ENCODE peak calls at places on chromosome 16, in five cellular contexts. R is heart left ventricle, B is right atrium auricular region, J is ascending aorta, C is GM12865. O is an unnamed sample.

GRCh38 chr16:66091462-66091861 is 275.0 kb upstream of the CDH5 start:
- DNase-seq in J (no peak), R (no peak), B (no peak), C (no peak), O (no peak)

GRCh38 chr16:411576-412265 is 10.0 kb downstream of the DECR2 start:
- DNase-seq in B (no peak), C (no peak), R (no peak), J (no peak), O (no peak)

GRCh38 chr16:28182183-28182582 is 29.6 kb downstream of the XPO6 start:
- DNase-seq in J (no peak), B (no peak), R (no peak), C (peak; percentile 33), O (no peak)

GRCh38 chr16:12724216-12724615 is 79.5 kb downstream of the CPPED1 start:
- DNase-seq in B (no peak), J (no peak), C (no peak), R (no peak), O (no peak)

GRCh38 chr16:720507-720989 is 398 bp upstream of the ANTKMT start:
- DNase-seq in J (no peak), B (no peak), C (peak; percentile 85), R (no peak), O (no peak)

GRCh38 chr16:66240565-66240964 is 125.9 kb upstream of the CDH5 start:
- DNase-seq in B (no peak), J (no peak), R (no peak), C (no peak), O (no peak)

GRCh38 chr16:89115216-89115949 is 21.7 kb downstream of the ACSF3 start:
- DNase-seq in J (peak; percentile 85), B (peak; percentile 83), R (peak; percentile 89), C (peak; percentile 91), O (no peak)

GRCh38 chr16:22937169-22937568 is 123.2 kb downstream of the HS3ST2 start:
- DNase-seq in R (no peak), B (no peak), J (no peak), C (no peak), O (no peak)

GRCh38 chr16:49780436-49780835 is 75.5 kb downstream of the ZNF423 start:
- DNase-seq in J (no peak), R (no peak), B (no peak), C (no peak), O (no peak)

GRCh38 chr16:23391381-23392222 is 61.4 kb downstream of the COG7 start:
- DNase-seq in R (no peak), J (no peak), C (no peak), B (no peak), O (no peak)

GRCh38 chr16:14489460-14489859 is 140.6 kb downstream of the PARN start:
- DNase-seq in C (peak; percentile 45), J (no peak), B (no peak), R (no peak), O (no peak)

GRCh38 chr16:85169333-85170065 is 57.2 kb upstream of the CIBAR2 start:
- DNase-seq in J (no peak), C (no peak), R (peak; percentile 61), B (no peak), O (no peak)

GRCh38 chr16:74892574-74893461 is 92.1 kb downstream of the WDR59 start:
- DNase-seq in R (no peak), B (no peak), C (no peak), J (no peak), O (no peak)

GRCh38 chr16:1506494-1507213 is 13.5 kb downstream of the TELO2 start:
- DNase-seq in R (peak; percentile 51), C (no peak), B (no peak), J (no peak), O (no peak)

GRCh38 chr16:56995136-56995805 is 5.9 kb downstream of the NLRC5 start:
- DNase-seq in C (no peak), R (peak; percentile 4), J (no peak), B (no peak), O (no peak)

GRCh38 chr16:22369221-22369811 is 5.1 kb downstream of the CDR2 start:
- DNase-seq in J (no peak), B (no peak), R (no peak), C (peak; percentile 37), O (no peak)

GRCh38 chr16:3188925-3189825 is 1.2 kb downstream of the OR1F1 start:
- DNase-seq in J (no peak), B (no peak), R (no peak), C (peak; percentile 87), O (no peak)

GRCh38 chr16:68644303-68644702 is 807 bp upstream of the CDH3 start:
- DNase-seq in C (no peak), B (no peak), R (no peak), J (no peak), O (no peak)
- H3K4me3 ChIP-seq in C (no peak overlapping the region), B (no peak overlapping the region), R (no peak overlapping the region), J (peak overlapping the region; percentile 16), O (no peak overlapping the region)

GRCh38 chr16:78480588-78480987 is 381.1 kb downstream of the WWOX start:
- DNase-seq in B (no peak), C (no peak), J (no peak), R (no peak), O (no peak)

GRCh38 chr16:78485899-78486221 is 386.4 kb downstream of the WWOX start:
- DNase-seq in J (no peak), B (no peak), C (no peak), R (no peak), O (no peak)

GRCh38 chr16:78484509-78485058 is 385.1 kb downstream of the WWOX start:
- DNase-seq in J (no peak), B (no peak), R (no peak), C (no peak), O (no peak)

GRCh38 chr16:78485188-78485898 is 385.9 kb downstream of the WWOX start:
- DNase-seq in J (no peak), R (no peak), B (no peak), C (no peak), O (no peak)

DNA sequence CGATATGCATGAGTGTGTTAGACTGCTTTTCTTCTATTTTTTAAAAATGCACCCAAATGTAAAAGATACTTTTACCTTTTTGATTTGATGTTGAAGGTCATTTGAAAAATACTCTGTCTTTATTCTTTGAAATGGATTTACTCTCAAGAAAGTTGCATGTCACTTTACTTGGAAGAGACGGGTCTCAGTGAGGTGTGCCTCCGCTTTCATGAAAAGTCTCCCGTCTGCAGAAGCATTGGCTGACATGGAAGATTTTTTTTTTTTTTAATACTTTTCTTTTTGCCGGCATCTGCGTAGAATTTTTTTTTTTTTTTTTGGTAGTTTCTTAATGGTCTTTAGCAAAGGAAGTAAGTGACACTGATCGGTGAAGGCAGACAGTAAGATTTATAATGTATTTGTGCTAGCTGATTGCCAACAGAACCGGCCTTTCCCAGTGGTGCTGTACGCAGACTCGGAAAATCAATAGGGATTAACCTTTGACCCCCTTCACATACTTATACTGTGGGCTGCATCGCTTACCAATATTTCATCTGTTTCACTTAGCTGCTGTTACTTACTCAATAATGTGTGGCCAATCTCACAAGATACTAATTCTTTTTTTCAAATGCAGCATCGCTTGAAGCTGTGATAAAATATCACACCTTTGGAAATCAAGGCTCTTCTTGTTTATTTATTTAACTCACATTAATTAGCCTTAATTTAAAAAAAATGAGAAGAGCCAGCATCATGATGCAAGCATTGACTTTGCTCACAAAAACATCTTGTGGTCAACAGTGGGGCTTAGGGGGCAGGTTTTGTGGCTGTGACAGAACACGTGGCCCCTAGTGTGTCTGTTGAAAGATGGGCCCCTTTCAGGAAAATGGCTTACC is 383.9 kb downstream of the WWOX start:
- DNase-seq in R (no peak), C (no peak), B (no peak), J (no peak), O (no peak)
- TF ChIP-seq CTCF in R (no peak), C (no peak), B (no peak), J (no peak), O (no peak)

GRCh38 chr16:4792951-4793513 is 2.1 kb upstream of the SMIM22 start:
- DNase-seq in C (no peak), B (no peak), R (no peak), J (no peak), O (no peak)

GRCh38 chr16:4795828-4796572 is 831 bp downstream of the SMIM22 start:
- DNase-seq in R (no peak), J (no peak), B (no peak), C (no peak), O (no peak)

GRCh38 chr16:4796982-4797804 is 2.0 kb downstream of the SMIM22 start:
- DNase-seq in R (no peak), B (no peak), C (no peak), J (no peak), O (no peak)

GRCh38 chr16:4797805-4798252 is 2.7 kb downstream of the SMIM22 start:
- DNase-seq in C (no peak), J (no peak), B (no peak), R (no peak), O (no peak)

GRCh38 chr16:4795181-4795827 is at the start of gene SMIM22:
- DNase-seq in C (no peak), R (no peak), J (no peak), B (no peak), O (no peak)
- H3K4me3 ChIP-seq in C (no peak within 1 kb of the TSS), R (no peak within 1 kb of the TSS), J (no peak within 1 kb of the TSS), B (no peak within 1 kb of the TSS), O (no peak within 1 kb of the TSS)

GRCh38 chr16:9364721-9365693 is 273.6 kb downstream of the HAPSTR1 start:
- DNase-seq in J (peak; percentile 93), C (no peak), R (no peak), B (peak; percentile 87), O (no peak)

GRCh38 chr16:9363520-9363919 is 272.1 kb downstream of the HAPSTR1 start:
- DNase-seq in B (peak; percentile 13), J (no peak), R (no peak), C (no peak), O (no peak)

GRCh38 chr16:9357829-9358228 is 266.4 kb downstream of the HAPSTR1 start:
- DNase-seq in R (no peak), C (no peak), J (no peak), B (no peak), O (no peak)

GRCh38 chr16:9360075-9360474 is 268.6 kb downstream of the HAPSTR1 start:
- DNase-seq in J (no peak), C (no peak), R (no peak), B (no peak), O (no peak)

GRCh38 chr16:9362050-9362449 is 270.6 kb downstream of the HAPSTR1 start:
- DNase-seq in B (peak; percentile 43), J (no peak), R (no peak), C (no peak), O (no peak)
- TF ChIP-seq CTCF in B (no peak), J (no peak), R (no peak), C (no peak), O (no peak)

GRCh38 chr16:67248401-67249177 is at the start of gene SLC9A5:
- DNase-seq in J (no peak), C (peak; percentile 54), B (no peak), R (peak; percentile 71), O (no peak)
- H3K4me3 ChIP-seq in J (peak within 1 kb of the TSS; percentile 71), C (peak within 1 kb of the TSS; percentile 86), B (peak within 1 kb of the TSS; percentile 94), R (peak within 1 kb of the TSS; percentile 72), O (peak within 1 kb of the TSS; percentile 69)

GRCh38 chr16:70421473-70422311 is 17.2 kb downstream of the ST3GAL2 start:
- DNase-seq in J (no peak), C (no peak), R (no peak), B (no peak), O (no peak)

GRCh38 chr16:70419384-70420327 is 19.2 kb downstream of the ST3GAL2 start:
- DNase-seq in B (no peak), R (no peak), C (no peak), J (no peak), O (no peak)

GRCh38 chr16:70418993-70419318 is 19.9 kb downstream of the ST3GAL2 start:
- DNase-seq in J (no peak), C (no peak), B (no peak), R (no peak), O (no peak)

GRCh38 chr16:70418274-70418992 is 20.5 kb downstream of the ST3GAL2 start:
- DNase-seq in C (no peak), J (no peak), B (no peak), R (no peak), O (no peak)

GRCh38 chr16:70422543-70422942 is 16.4 kb downstream of the ST3GAL2 start:
- DNase-seq in J (no peak), B (no peak), R (no peak), C (no peak), O (no peak)
- TF ChIP-seq CTCF in J (no peak), B (no peak), R (no peak), C (no peak), O (no peak)

O was measured in retinal pigment epithelial cell.